ENCODE peak calls at places on chromosomes 4 and X, in nine cellular contexts. One of them, this sample, is unnamed.

GRCh38 chr4:110480741-110481271 is 4.9 kb downstream of the ENPEP start:
- DNase-seq in endodermal cell: no peak
- DNase-seq in NCI-H1436: no peak
- DNase-seq in NCI-H69: no peak
- DNase-seq in lung: no peak
- DNase-seq in NT2/D1: no peak
- DNase-seq in progenitor cell of endocrine pancreas: no peak
- DNase-seq in activated CD8-positive, alpha-beta memory T cell treated with anti-CD3 and anti-CD28 coated beads for 1 hour: no peak
- DNase-seq in activated naive CD8-positive, alpha-beta T cell treated with anti-CD3 and anti-CD28 coated beads, Interleukin-2, amount 50 U/mL, for 24 hours: no peak
- DNase-seq in this sample: no peak

GRCh38 chr4:5459236-5459635 is 249.1 kb downstream of the EVC2 start:
- DNase-seq in endodermal cell: no peak
- DNase-seq in NCI-H1436: no peak
- DNase-seq in NCI-H69: no peak
- DNase-seq in lung: no peak
- DNase-seq in NT2/D1: no peak
- DNase-seq in progenitor cell of endocrine pancreas: no peak
- DNase-seq in activated CD8-positive, alpha-beta memory T cell treated with anti-CD3 and anti-CD28 coated beads for 1 hour: no peak
- DNase-seq in activated naive CD8-positive, alpha-beta T cell treated with anti-CD3 and anti-CD28 coated beads, Interleukin-2, amount 50 U/mL, for 24 hours: no peak
- DNase-seq in this sample: no peak

GRCh38 chr4:184955116-184955515 is 63.2 kb upstream of the HELT start:
- DNase-seq in endodermal cell: no peak
- DNase-seq in NCI-H1436: no peak
- DNase-seq in NCI-H69: no peak
- DNase-seq in lung: no peak
- DNase-seq in NT2/D1: no peak
- DNase-seq in progenitor cell of endocrine pancreas: no peak
- DNase-seq in activated CD8-positive, alpha-beta memory T cell treated with anti-CD3 and anti-CD28 coated beads for 1 hour: no peak
- DNase-seq in activated naive CD8-positive, alpha-beta T cell treated with anti-CD3 and anti-CD28 coated beads, Interleukin-2, amount 50 U/mL, for 24 hours: no peak
- DNase-seq in this sample: no peak

GRCh38 chr4:136355970-136356369 is 1176.3 kb downstream of the PCDH18 start:
- DNase-seq in endodermal cell: peak
- DNase-seq in NCI-H1436: no peak
- DNase-seq in NCI-H69: no peak
- DNase-seq in lung: no peak
- DNase-seq in NT2/D1: no peak
- DNase-seq in progenitor cell of endocrine pancreas: no peak
- DNase-seq in activated CD8-positive, alpha-beta memory T cell treated with anti-CD3 and anti-CD28 coated beads for 1 hour: no peak
- DNase-seq in activated naive CD8-positive, alpha-beta T cell treated with anti-CD3 and anti-CD28 coated beads, Interleukin-2, amount 50 U/mL, for 24 hours: no peak
- DNase-seq in this sample: no peak

GRCh38 chr4:136395212-136395722 is 1137.0 kb downstream of the PCDH18 start:
- DNase-seq in endodermal cell: no peak
- DNase-seq in NCI-H1436: no peak
- DNase-seq in NCI-H69: no peak
- DNase-seq in lung: no peak
- DNase-seq in NT2/D1: no peak
- DNase-seq in progenitor cell of endocrine pancreas: no peak
- DNase-seq in activated CD8-positive, alpha-beta memory T cell treated with anti-CD3 and anti-CD28 coated beads for 1 hour: no peak
- DNase-seq in activated naive CD8-positive, alpha-beta T cell treated with anti-CD3 and anti-CD28 coated beads, Interleukin-2, amount 50 U/mL, for 24 hours: no peak
- DNase-seq in this sample: no peak

GRCh38 chr4:173040200-173040599 is 128.4 kb upstream of the GALNT7 start:
- DNase-seq in endodermal cell: no peak
- DNase-seq in NCI-H1436: no peak
- DNase-seq in NCI-H69: peak
- DNase-seq in lung: no peak
- DNase-seq in NT2/D1: no peak
- DNase-seq in progenitor cell of endocrine pancreas: no peak
- DNase-seq in activated CD8-positive, alpha-beta memory T cell treated with anti-CD3 and anti-CD28 coated beads for 1 hour: no peak
- DNase-seq in activated naive CD8-positive, alpha-beta T cell treated with anti-CD3 and anti-CD28 coated beads, Interleukin-2, amount 50 U/mL, for 24 hours: no peak
- DNase-seq in this sample: no peak

GRCh38 chr4:130336585-130337217 is 1240.7 kb downstream of the C4orf33 start:
- DNase-seq in endodermal cell: no peak
- DNase-seq in NCI-H1436: no peak
- DNase-seq in NCI-H69: no peak
- DNase-seq in lung: no peak
- DNase-seq in NT2/D1: no peak
- DNase-seq in progenitor cell of endocrine pancreas: no peak
- DNase-seq in activated CD8-positive, alpha-beta memory T cell treated with anti-CD3 and anti-CD28 coated beads for 1 hour: no peak
- DNase-seq in activated naive CD8-positive, alpha-beta T cell treated with anti-CD3 and anti-CD28 coated beads, Interleukin-2, amount 50 U/mL, for 24 hours: no peak
- DNase-seq in this sample: peak

GRCh38 chr4:122746485-122746965 is 14.0 kb downstream of the BBS12 start:
- DNase-seq in endodermal cell: no peak
- DNase-seq in NCI-H1436: no peak
- DNase-seq in NCI-H69: no peak
- DNase-seq in lung: no peak
- DNase-seq in NT2/D1: no peak
- DNase-seq in progenitor cell of endocrine pancreas: no peak
- DNase-seq in activated CD8-positive, alpha-beta memory T cell treated with anti-CD3 and anti-CD28 coated beads for 1 hour: no peak
- DNase-seq in activated naive CD8-positive, alpha-beta T cell treated with anti-CD3 and anti-CD28 coated beads, Interleukin-2, amount 50 U/mL, for 24 hours: no peak
- DNase-seq in this sample: no peak

GRCh38 chr4:138555584-138555983 is 313.4 kb upstream of the SLC7A11 start:
- DNase-seq in endodermal cell: peak
- DNase-seq in NCI-H1436: no peak
- DNase-seq in NCI-H69: peak
- DNase-seq in lung: no peak
- DNase-seq in NT2/D1: no peak
- DNase-seq in progenitor cell of endocrine pancreas: no peak
- DNase-seq in activated CD8-positive, alpha-beta memory T cell treated with anti-CD3 and anti-CD28 coated beads for 1 hour: no peak
- DNase-seq in activated naive CD8-positive, alpha-beta T cell treated with anti-CD3 and anti-CD28 coated beads, Interleukin-2, amount 50 U/mL, for 24 hours: no peak
- DNase-seq in this sample: no peak

GRCh38 chrX:40158036-40158706 is 60.4 kb upstream of the BCOR start:
- DNase-seq in endodermal cell: peak
- DNase-seq in NCI-H1436: no peak
- DNase-seq in NCI-H69: peak
- DNase-seq in lung: no peak
- DNase-seq in NT2/D1: no peak
- DNase-seq in progenitor cell of endocrine pancreas: no peak
- DNase-seq in activated CD8-positive, alpha-beta memory T cell treated with anti-CD3 and anti-CD28 coated beads for 1 hour: no peak
- DNase-seq in activated naive CD8-positive, alpha-beta T cell treated with anti-CD3 and anti-CD28 coated beads, Interleukin-2, amount 50 U/mL, for 24 hours: peak
- DNase-seq in this sample: no peak

GRCh38 chrX:1480082-1480785 is 27.5 kb upstream of the ASMTL start:
- DNase-seq in endodermal cell: no peak
- DNase-seq in NCI-H1436: no peak
- DNase-seq in NCI-H69: no peak
- DNase-seq in lung: peak
- DNase-seq in NT2/D1: no peak
- DNase-seq in progenitor cell of endocrine pancreas: no peak
- DNase-seq in activated CD8-positive, alpha-beta memory T cell treated with anti-CD3 and anti-CD28 coated beads for 1 hour: no peak
- DNase-seq in activated naive CD8-positive, alpha-beta T cell treated with anti-CD3 and anti-CD28 coated beads, Interleukin-2, amount 50 U/mL, for 24 hours: peak
- DNase-seq in this sample: no peak